ENCODE peak calls at places on chromosomes 11 and 22, in four cellular contexts. L, N, O and J are unnamed samples.

GRCh38 chr11:95589893-95590612 is 199.5 kb downstream of the FAM76B start:
- DNase-seq in L (no peak), N (no peak), O (no peak), J (no peak)

GRCh38 chr11:110134120-110134519 is 40.9 kb downstream of the ZC3H12C start:
- DNase-seq in L (no peak), N (no peak), O (no peak), J (no peak)

GRCh38 chr22:38088723-38089473 is 4.9 kb upstream of the SLC16A8 start:
- DNase-seq in L (no peak), N (no peak), O (no peak), J (no peak)

GRCh38 chr11:115042002-115042401 is 363.7 kb downstream of the NXPE2 start:
- DNase-seq in L (no peak), N (no peak), O (no peak), J (no peak)

GRCh38 chr11:10584071-10584501 is 15.6 kb upstream of the LYVE1 start:
- DNase-seq in L (no peak), N (no peak), O (no peak), J (no peak)

GRCh38 chr11:75203138-75203537 is 37.4 kb upstream of the TPBGL start:
- DNase-seq in L (no peak), N (no peak), O (no peak), J (no peak)

GRCh38 chr11:123363556-123363955 is 66.5 kb upstream of the GRAMD1B start:
- DNase-seq in L (no peak), N (no peak), O (no peak), J (no peak)

GRCh38 chr11:10351768-10352641 is 47.1 kb downstream of the ADM start:
- DNase-seq in L (no peak), N (no peak), O (peak), J (peak)

GRCh38 chr11:10927533-10927932 is 69.7 kb upstream of the ZBED5 start:
- DNase-seq in L (no peak), N (no peak), O (no peak), J (no peak)

GRCh38 chr11:132024587-132025295 is 654.3 kb downstream of the NTM start:
- DNase-seq in L (no peak), N (no peak), O (no peak), J (no peak)

GRCh38 chr22:38733329-38734202 is 22.2 kb downstream of the SUN2 start:
- DNase-seq in L (no peak), N (no peak), O (no peak), J (peak)

GRCh38 chr11:46490576-46491100 is 99.1 kb upstream of the CHRM4 start:
- DNase-seq in L (no peak), N (no peak), O (no peak), J (no peak)

GRCh38 chr11:43316451-43316850 is 4.7 kb downstream of the API5 start:
- DNase-seq in L (no peak), N (no peak), O (no peak), J (no peak)

GRCh38 chr11:114209904-114210303 is 86.3 kb upstream of the NNMT start:
- DNase-seq in L (no peak), N (no peak), O (no peak), J (no peak)

GRCh38 chr11:130609121-130610035 is 160.9 kb downstream of the ADAMTS15 start:
- DNase-seq in L (peak), N (no peak), O (peak), J (no peak)

GRCh38 chr22:39253427-39254070 is 8.8 kb upstream of the PDGFB start:
- DNase-seq in L (no peak), N (no peak), O (peak), J (no peak)

GRCh38 chr22:23383491-23384450 is 196.3 kb downstream of the IGLL1 start:
- DNase-seq in L (peak), N (no peak), O (no peak), J (no peak)

GRCh38 chr11:129910360-129910759 is 15.0 kb upstream of the NFRKB start:
- DNase-seq in L (no peak), N (no peak), O (no peak), J (no peak)

GRCh38 chr11:116861539-116861938 is 24.1 kb upstream of the APOA1 start:
- DNase-seq in L (no peak), N (no peak), O (no peak), J (no peak)

DNA sequence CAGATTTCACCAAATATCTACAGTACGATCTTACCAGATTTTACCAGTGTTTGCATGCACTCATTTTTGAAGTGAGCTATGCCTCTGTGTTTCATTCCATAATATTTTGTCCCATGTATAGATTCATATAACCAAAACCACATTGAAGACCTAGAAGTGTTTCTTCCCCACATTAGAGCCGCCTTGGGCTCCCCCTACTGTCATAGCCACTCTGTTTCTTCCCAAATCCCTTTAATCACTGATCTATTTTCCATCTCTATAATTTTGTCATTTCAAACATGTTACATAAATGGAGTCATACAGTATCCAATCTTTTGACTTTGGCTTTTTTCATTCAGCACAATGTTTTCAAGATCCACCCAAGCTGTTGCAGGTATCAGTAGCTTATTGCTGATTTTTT is 12.7 kb downstream of the MRGPRX3 start:
- DNase-seq in L (no peak), N (no peak), O (no peak), J (no peak)
- TF ChIP-seq CTCF in L (no peak), N (no peak), O (no peak), J (no peak)

DNA sequence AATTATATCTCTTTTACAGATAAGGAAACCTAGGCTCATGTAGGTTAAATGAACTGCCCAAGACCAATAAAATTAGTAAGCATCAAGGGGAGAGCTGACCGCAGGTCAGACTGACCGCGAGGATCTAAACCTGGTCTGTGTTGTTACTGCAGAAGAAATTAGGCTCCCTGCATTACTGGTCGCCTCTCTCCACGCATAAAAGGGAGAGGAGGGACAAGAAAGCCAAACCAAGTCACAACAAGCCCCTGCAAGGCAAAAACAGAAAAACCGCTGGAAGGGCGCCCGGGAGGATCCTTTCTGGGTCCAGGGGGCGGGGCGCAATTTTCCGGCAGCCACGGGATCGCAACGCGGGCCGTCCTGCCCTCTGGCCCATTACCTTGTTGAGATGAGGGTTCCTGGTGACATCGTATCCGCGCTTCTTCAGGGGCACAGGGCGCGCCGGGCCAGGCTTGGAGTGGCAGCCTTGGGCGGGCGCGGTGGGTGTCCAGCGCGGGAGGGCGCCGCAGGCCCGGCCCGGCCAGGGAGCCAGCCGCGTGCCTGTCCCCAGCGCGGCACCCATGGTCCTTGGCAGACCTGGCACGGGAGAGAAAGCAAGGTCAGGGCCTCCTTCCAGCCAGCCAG is 920 bp downstream of the ME3 start:
- DNase-seq in L (peak), N (no peak), O (no peak), J (peak)
- TF ChIP-seq CTCF in L (no peak), N (no peak), O (no peak), J (no peak)

GRCh38 chr11:61996933-61997332 is 29.5 kb upstream of the FTH1 start:
- DNase-seq in L (peak), N (no peak), O (no peak), J (no peak)
- TF ChIP-seq CTCF in L (no peak), N (no peak), O (no peak), J (no peak)

DNA sequence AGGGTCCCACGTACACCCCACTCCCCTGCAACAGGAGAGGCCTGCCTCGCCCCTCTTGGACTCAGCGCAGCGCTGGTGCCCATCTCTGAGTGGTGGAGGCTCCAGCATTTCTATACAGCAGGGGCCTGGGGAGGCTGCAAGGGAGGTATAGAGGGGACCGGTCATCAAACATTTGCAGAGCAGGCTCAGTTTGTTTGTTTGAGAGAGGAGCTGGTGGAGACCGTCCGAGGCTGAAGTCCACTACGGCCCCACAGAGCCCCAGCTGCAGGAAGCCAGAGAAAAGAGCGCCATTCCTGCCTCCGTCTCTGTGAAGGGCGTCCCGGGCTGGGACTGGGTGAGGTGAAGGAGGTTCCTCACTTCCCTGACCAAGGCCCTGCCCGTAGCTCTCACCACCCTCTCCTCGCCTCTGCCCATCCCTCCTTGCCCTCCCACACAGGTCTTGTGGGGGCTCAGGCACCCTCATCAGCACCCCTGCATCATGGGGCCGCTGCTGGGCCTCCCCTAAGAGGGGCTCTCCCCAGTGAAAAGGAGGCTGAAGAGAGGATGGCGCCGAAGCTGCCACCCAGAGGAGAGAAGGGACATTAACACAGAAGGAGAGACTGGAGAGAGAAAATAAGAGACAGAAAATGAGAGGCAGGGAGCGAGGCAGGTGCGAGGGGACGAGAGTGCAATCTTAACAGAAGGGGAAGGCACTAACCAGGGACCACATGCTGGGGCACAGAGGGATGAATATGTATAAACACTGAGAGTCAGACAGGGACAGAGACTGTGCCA is 24.6 kb downstream of the RPUSD4 start:
- DNase-seq in L (peak), N (no peak), O (no peak), J (no peak)
- TF ChIP-seq CTCF in L (no peak), N (no peak), O (no peak), J (no peak)

GRCh38 chr11:15635501-15635900 is 520.8 kb downstream of the INSC start:
- DNase-seq in L (no peak), N (no peak), O (no peak), J (no peak)

GRCh38 chr11:15625691-15626090 is 511.0 kb downstream of the INSC start:
- DNase-seq in L (no peak), N (no peak), O (no peak), J (no peak)

GRCh38 chr11:15624701-15625100 is 510.0 kb downstream of the INSC start:
- DNase-seq in L (no peak), N (no peak), O (no peak), J (no peak)

GRCh38 chr11:15627560-15627959 is 512.8 kb downstream of the INSC start:
- DNase-seq in L (no peak), N (no peak), O (no peak), J (no peak)

DNA sequence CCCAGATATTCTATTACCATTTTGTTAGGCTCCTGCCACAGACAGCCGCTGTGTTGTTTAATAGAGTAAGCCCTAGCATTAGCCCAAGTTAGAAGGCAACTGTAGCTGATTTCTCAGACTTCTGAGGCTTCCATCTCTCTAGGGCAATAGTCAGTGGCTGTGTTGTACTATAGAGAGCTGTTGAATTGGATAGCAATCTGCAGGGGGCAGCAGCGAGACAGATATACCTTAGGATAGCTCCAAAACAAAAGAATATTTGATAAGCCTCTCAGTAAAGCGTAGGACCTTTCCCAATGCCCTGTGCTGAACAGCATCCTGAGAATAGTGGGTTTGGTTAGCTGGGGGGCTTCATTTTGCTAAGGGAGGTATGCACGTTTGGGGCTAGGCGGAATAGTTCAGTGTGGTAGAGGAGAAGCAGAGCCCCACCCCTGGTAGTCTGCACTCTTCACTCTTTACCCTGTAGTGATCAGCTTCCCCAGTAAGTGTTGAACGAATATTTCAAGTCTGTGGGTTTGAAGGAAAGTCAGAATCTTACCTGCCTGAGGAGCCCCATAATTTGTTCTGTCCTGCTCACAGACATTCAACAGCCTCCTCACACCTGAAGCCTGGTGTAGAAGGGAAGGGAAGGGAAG is 515.1 kb downstream of the INSC start:
- DNase-seq in L (no peak), N (no peak), O (no peak), J (peak)
- TF ChIP-seq CTCF in L (no peak), N (peak), O (no peak), J (peak)